ENCODE peak calls at places on chromosomes 6 and 20, in seven cellular contexts. K is M059J; Z is non-pigmented ciliary epithelial cell; G is endothelial cell; S is nucleus accumbens; N is NCI-H1105; P is activated naive CD4-positive, alpha-beta T cell. Q is an unnamed sample.
A peak's percentile ranks its signal among the peaks of the same experiment; 100 is the strongest.

GRCh38 chr20:50728981-50729874 is 2.2 kb upstream of the PARD6B start:
- DNase-seq in K (peak; percentile 48), Z (no peak), G (no peak), S (no peak), N (no peak), P (no peak), Q (no peak)

GRCh38 chr6:127518710-127519468 is at the start of gene MTCL3:
- DNase-seq in K (peak; percentile 62), Z (no peak), G (peak; percentile 60), S (peak; percentile 73), N (peak; percentile 94), P (no peak), Q (no peak)

GRCh38 chr6:163536770-163537169 is 122.3 kb downstream of the QKI start:
- DNase-seq in K (peak; percentile 75), Z (no peak), G (no peak), S (no peak), N (no peak), P (no peak), Q (peak; percentile 20)

GRCh38 chr6:8059129-8059528 is 5.1 kb downstream of the BLOC1S5 start:
- DNase-seq in K (peak; percentile 39), Z (no peak), G (no peak), S (no peak), N (no peak), P (no peak), Q (no peak)

GRCh38 chr6:107657755-107658461 is 166.2 kb downstream of the SCML4 start:
- DNase-seq in K (peak; percentile 99), Z (no peak), G (no peak), S (no peak), N (no peak), P (no peak), Q (no peak)

GRCh38 chr6:169915769-169916550 is 164.5 kb downstream of the ERMARD start:
- DNase-seq in K (no peak), Z (no peak), G (no peak), S (no peak), N (no peak), P (no peak), Q (no peak)

GRCh38 chr20:64006902-64007301 is 26.0 kb downstream of the PRPF6 start:
- DNase-seq in K (no peak), Z (no peak), G (no peak), S (no peak), N (no peak), P (no peak), Q (no peak)

GRCh38 chr6:31070711-31071197 is 41.6 kb downstream of the C6orf15 start:
- DNase-seq in K (peak; percentile 88), Z (peak; percentile 73), G (peak; percentile 26), S (peak; percentile 68), N (no peak), P (no peak), Q (no peak)

GRCh38 chr6:63353282-63353630 is 33.5 kb upstream of the LGSN start:
- DNase-seq in K (no peak), Z (no peak), G (no peak), S (no peak), N (no peak), P (no peak), Q (no peak)

Q was measured in HFF-Myc.